ENCODE peak calls at places on chromosomes 2 and 18, in six cellular contexts. C is RWPE1; J is heart right ventricle; L is CD8-positive, alpha-beta T cell; R is GM23338; T is neuronal stem cell. Y is an unnamed sample.

GRCh38 chr2:133333189-133333588 is 235.1 kb downstream of the NCKAP5 start:
- DNase-seq in L (no peak), R (no peak), T (no peak), J (no peak), C (no peak), Y (no peak)

GRCh38 chr2:241257419-241258032 is 57.9 kb downstream of the HDLBP start:
- DNase-seq in J (no peak), L (no peak), R (no peak), C (no peak), T (no peak), Y (no peak)

GRCh38 chr18:8696749-8697211 is 8.6 kb upstream of the MTCL1 start:
- DNase-seq in T (peak; percentile 50), C (peak; percentile 78), J (peak; percentile 79), L (peak; percentile 87), R (peak; percentile 72), Y (peak; percentile 71)

GRCh38 chr2:67879586-67880290 is 183.1 kb downstream of the C1D start:
- DNase-seq in J (no peak), T (no peak), L (no peak), C (peak; percentile 34), R (no peak), Y (no peak)

GRCh38 chr2:73532381-73532780 is 109.8 kb downstream of the NAT8 start:
- DNase-seq in L (no peak), T (no peak), C (no peak), J (no peak), R (no peak), Y (no peak)

GRCh38 chr2:132824716-132825115 is 154.7 kb upstream of the LYPD1 start:
- DNase-seq in L (no peak), T (no peak), J (no peak), R (no peak), C (no peak), Y (no peak)

GRCh38 chr2:48529676-48530032 is 300 bp upstream of the STON1 start:
- DNase-seq in L (no peak), C (no peak), T (no peak), R (no peak), J (peak; percentile 15), Y (no peak)

GRCh38 chr18:63850010-63850409 is 37.5 kb upstream of the SERPINB2 start:
- DNase-seq in T (peak; percentile 6), C (peak; percentile 38), L (no peak), R (peak; percentile 76), J (no peak), Y (no peak)

GRCh38 chr2:101883860-101884259 is 107.9 kb upstream of the IL1R2 start:
- DNase-seq in T (peak; percentile 6), L (no peak), R (peak; percentile 69), C (peak; percentile 48), J (no peak), Y (no peak)

GRCh38 chr2:72143441-72144356 is 4.0 kb downstream of the CYP26B1 start:
- DNase-seq in J (no peak), C (no peak), L (peak; percentile 41), T (no peak), R (peak; percentile 42), Y (no peak)

GRCh38 chr2:17416891-17417391 is 101.3 kb downstream of the RAD51AP2 start:
- DNase-seq in J (no peak), R (no peak), T (no peak), L (no peak), C (peak; percentile 82), Y (no peak)

GRCh38 chr18:48751727-48752468 is 198.9 kb downstream of the SMAD7 start:
- DNase-seq in R (no peak), J (no peak), T (no peak), L (no peak), C (no peak), Y (no peak)

GRCh38 chr18:41004320-41004719 is 950.7 kb upstream of the PIK3C3 start:
- DNase-seq in C (no peak), R (peak; percentile 29), T (no peak), L (no peak), J (no peak), Y (no peak)

GRCh38 chr2:56729212-56729611 is 545.4 kb downstream of the CCDC85A start:
- DNase-seq in L (no peak), C (no peak), R (no peak), T (no peak), J (no peak), Y (no peak)

GRCh38 chr18:46759885-46760284 is 3.0 kb upstream of the ST8SIA5 start:
- DNase-seq in C (no peak), J (no peak), T (no peak), L (no peak), R (no peak), Y (no peak)

GRCh38 chr2:61353909-61354308 is 117.0 kb downstream of the USP34 start:
- DNase-seq in J (no peak), R (no peak), T (no peak), C (no peak), L (no peak), Y (no peak)

GRCh38 chr2:66569321-66569851 is 134.5 kb downstream of the MEIS1 start:
- DNase-seq in J (no peak), T (no peak), C (no peak), L (no peak), R (no peak), Y (no peak)

GRCh38 chr2:191580581-191580980 is 97.4 kb upstream of the NABP1 start:
- DNase-seq in J (no peak), T (no peak), C (no peak), R (no peak), L (no peak), Y (no peak)

GRCh38 chr2:220572385-220572784 is 945.0 kb downstream of the SLC4A3 start:
- DNase-seq in R (no peak), J (no peak), T (no peak), L (no peak), C (peak; percentile 9), Y (no peak)

GRCh38 chr2:191230174-191230573 is 15.0 kb upstream of the MYO1B start:
- DNase-seq in C (peak; percentile 59), T (no peak), R (no peak), J (no peak), L (no peak), Y (no peak)

GRCh38 chr2:158969717-158970521 is 1.5 kb downstream of the TANC1 start:
- DNase-seq in T (peak; percentile 21), R (peak; percentile 73), L (no peak), J (peak; percentile 55), C (no peak), Y (peak; percentile 63)

GRCh38 chr18:79736846-79737245 is 57.2 kb downstream of the CTDP1 start:
- DNase-seq in T (no peak), C (no peak), J (no peak), R (no peak), L (no peak), Y (no peak)

GRCh38 chr18:79738041-79738461 is 58.4 kb downstream of the CTDP1 start:
- DNase-seq in R (no peak), T (no peak), J (no peak), C (no peak), L (no peak), Y (no peak)

GRCh38 chr18:79737426-79737825 is 57.8 kb downstream of the CTDP1 start:
- DNase-seq in J (no peak), L (no peak), R (no peak), T (no peak), C (no peak), Y (no peak)

GRCh38 chr18:79739440-79739778 is 58.3 kb upstream of the KCNG2 start:
- DNase-seq in R (no peak), T (no peak), C (no peak), J (no peak), L (no peak), Y (no peak)

GRCh38 chr18:79738565-79739439 is 58.9 kb upstream of the KCNG2 start:
- DNase-seq in L (no peak), J (no peak), T (no peak), R (no peak), C (no peak), Y (no peak)
- H3K27ac ChIP-seq in L (no peak overlapping the region), J (peak overlapping the region; percentile 28), T (no peak overlapping the region), R (no peak overlapping the region), C (no peak overlapping the region), Y (peak overlapping the region; percentile 67)

GRCh38 chr2:237967463-237967871 is 653 bp downstream of the UBE2F start:
- DNase-seq in R (peak; percentile 42), C (peak; percentile 38), J (peak; percentile 42), L (peak; percentile 54), T (no peak), Y (no peak)
- H3K27ac ChIP-seq in R (no peak overlapping the region), C (peak overlapping the region; percentile 84), J (peak overlapping the region; percentile 78), L (no peak overlapping the region), T (no peak overlapping the region), Y (peak overlapping the region; percentile 68)

DNA sequence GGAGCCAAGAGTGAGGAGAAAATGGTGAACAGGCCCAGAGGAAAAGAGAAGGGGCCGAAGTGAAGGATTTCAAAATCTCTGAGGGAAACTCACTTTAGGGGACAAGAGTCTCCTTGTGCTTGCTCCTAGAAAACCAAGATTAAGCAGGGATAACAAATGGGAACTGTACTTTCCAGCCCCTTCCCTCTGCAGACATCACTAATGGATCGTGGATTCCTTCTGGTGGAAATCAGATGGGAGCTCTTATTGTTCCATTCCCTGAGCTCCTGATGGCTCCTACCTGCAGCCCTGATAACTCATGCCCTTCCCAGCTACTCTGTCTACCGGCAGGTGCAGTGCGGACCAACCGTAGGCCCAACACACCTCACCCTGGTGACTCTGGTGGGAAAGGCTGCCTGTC is 20.6 kb upstream of the RESP18 start:
- DNase-seq in R (no peak), T (no peak), C (no peak), J (no peak), L (no peak), Y (no peak)
- H3K27ac ChIP-seq in R (no peak overlapping the region), T (no peak overlapping the region), C (no peak overlapping the region), J (no peak overlapping the region), L (no peak overlapping the region), Y (no peak overlapping the region)

GRCh38 chr2:216793386-216793785 is 66.5 kb downstream of the TNP1 start:
- DNase-seq in R (no peak), J (no peak), T (no peak), C (no peak), L (no peak), Y (no peak)

GRCh38 chr2:216791303-216791702 is 68.6 kb downstream of the TNP1 start:
- DNase-seq in T (no peak), C (no peak), L (no peak), R (no peak), J (no peak), Y (no peak)

GRCh38 chr2:216796096-216796840 is 63.6 kb downstream of the TNP1 start:
- DNase-seq in J (no peak), C (no peak), T (no peak), R (no peak), L (no peak), Y (no peak)

GRCh38 chr2:216789088-216789487 is 70.8 kb downstream of the TNP1 start:
- DNase-seq in R (no peak), T (no peak), L (no peak), J (no peak), C (no peak), Y (no peak)

DNA sequence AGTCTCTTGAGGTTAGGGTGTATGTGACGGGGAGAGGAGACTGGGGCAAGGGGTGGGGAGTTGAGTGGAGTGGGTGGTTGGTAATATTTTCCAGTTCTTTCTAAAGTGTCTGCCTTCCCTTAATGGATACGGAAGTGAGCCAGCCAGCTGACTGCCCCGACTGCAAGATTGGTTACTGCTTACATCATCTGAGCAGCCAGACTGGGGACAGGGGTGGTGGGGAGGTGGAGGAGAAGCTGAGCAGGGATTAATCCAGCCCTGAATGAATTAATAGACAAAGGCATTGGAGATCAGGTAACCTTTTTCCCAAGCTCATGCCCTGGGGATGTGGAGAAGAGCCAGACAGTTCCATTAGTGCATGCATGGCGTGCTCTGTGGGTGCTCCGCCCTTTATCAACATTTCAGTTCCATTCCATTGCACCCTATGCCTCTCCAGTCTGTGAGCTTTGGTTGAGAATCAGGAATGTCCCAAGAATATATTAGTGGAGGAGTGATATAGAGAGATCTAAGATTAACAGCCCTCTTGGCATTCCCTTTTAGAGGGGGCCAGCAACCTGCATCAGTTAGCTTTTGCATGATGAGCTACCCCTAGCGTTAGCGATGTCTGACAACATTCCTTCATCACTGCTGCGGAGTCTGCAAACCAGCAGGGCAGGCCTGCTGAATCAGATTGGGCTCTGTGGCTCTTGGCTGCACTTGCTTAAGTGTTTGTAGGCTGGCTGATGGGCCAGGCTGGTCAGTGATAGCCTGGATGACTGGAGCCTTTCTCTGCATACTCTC is 67.5 kb downstream of the TNP1 start:
- DNase-seq in C (peak; percentile 36), J (no peak), T (no peak), R (peak; percentile 30), L (no peak), Y (no peak)
- H3K27ac ChIP-seq in C (peak overlapping the region; percentile 73), J (peak overlapping the region; percentile 43), T (no peak overlapping the region), R (no peak overlapping the region), L (no peak overlapping the region), Y (no peak overlapping the region)